ENCODE peak calls at places on chromosomes 2 and 18, in ten cellular contexts. One of them, this sample, is unnamed.

GRCh38 chr2:181581534-181581933 is 75.4 kb downstream of the CERKL start:
- DNase-seq in IMR-90: no peak
- DNase-seq in BJ: no peak
- DNase-seq in GM20000: no peak
- DNase-seq in HL-60: no peak
- DNase-seq in nephron progenitor cell: no peak
- DNase-seq in lower lobe of right lung: no peak
- DNase-seq in Panc1: no peak
- DNase-seq in tibial nerve: no peak
- DNase-seq in GM13977: no peak
- DNase-seq in this sample: peak

GRCh38 chr2:174577967-174578589 is 19.5 kb downstream of the WIPF1 start:
- DNase-seq in GM20000: peak
- DNase-seq in nephron progenitor cell: no peak
- DNase-seq in GM13977: no peak
- DNase-seq in HL-60: no peak
- DNase-seq in lower lobe of right lung: no peak
- DNase-seq in Panc1: no peak
- DNase-seq in IMR-90: peak
- DNase-seq in tibial nerve: no peak
- DNase-seq in BJ: no peak
- DNase-seq in this sample: peak

GRCh38 chr2:1503471-1504310 is 90.4 kb downstream of the TPO start:
- DNase-seq in BJ: no peak
- DNase-seq in HL-60: no peak
- DNase-seq in nephron progenitor cell: no peak
- DNase-seq in GM13977: no peak
- DNase-seq in tibial nerve: peak
- DNase-seq in IMR-90: no peak
- DNase-seq in Panc1: no peak
- DNase-seq in GM20000: no peak
- DNase-seq in lower lobe of right lung: peak
- DNase-seq in this sample: no peak

GRCh38 chr2:85409719-85410583 is at the start of gene CAPG:
- DNase-seq in GM13977: peak
- DNase-seq in BJ: no peak
- DNase-seq in lower lobe of right lung: peak
- DNase-seq in IMR-90: no peak
- DNase-seq in tibial nerve: no peak
- DNase-seq in GM20000: peak
- DNase-seq in HL-60: peak
- DNase-seq in Panc1: no peak
- DNase-seq in nephron progenitor cell: no peak
- DNase-seq in this sample: peak

GRCh38 chr2:236841389-236841788 is 244.3 kb upstream of the COPS8 start:
- DNase-seq in GM13977: no peak
- DNase-seq in BJ: no peak
- DNase-seq in Panc1: no peak
- DNase-seq in nephron progenitor cell: no peak
- DNase-seq in lower lobe of right lung: no peak
- DNase-seq in HL-60: no peak
- DNase-seq in IMR-90: no peak
- DNase-seq in GM20000: no peak
- DNase-seq in tibial nerve: no peak
- DNase-seq in this sample: no peak

GRCh38 chr2:237134321-237134720 is 48.6 kb downstream of the COPS8 start:
- DNase-seq in HL-60: no peak
- DNase-seq in GM13977: no peak
- DNase-seq in GM20000: no peak
- DNase-seq in Panc1: no peak
- DNase-seq in nephron progenitor cell: no peak
- DNase-seq in lower lobe of right lung: no peak
- DNase-seq in BJ: no peak
- DNase-seq in tibial nerve: no peak
- DNase-seq in IMR-90: no peak
- DNase-seq in this sample: no peak

GRCh38 chr2:71950256-71951066 is 197.2 kb downstream of the CYP26B1 start:
- DNase-seq in nephron progenitor cell: no peak
- DNase-seq in BJ: no peak
- DNase-seq in tibial nerve: peak
- DNase-seq in lower lobe of right lung: no peak
- DNase-seq in IMR-90: no peak
- DNase-seq in GM20000: no peak
- DNase-seq in GM13977: no peak
- DNase-seq in HL-60: no peak
- DNase-seq in Panc1: no peak
- DNase-seq in this sample: no peak

GRCh38 chr2:37683926-37684780 is 12.7 kb upstream of the CDC42EP3 start:
- DNase-seq in BJ: no peak
- DNase-seq in Panc1: no peak
- DNase-seq in nephron progenitor cell: no peak
- DNase-seq in IMR-90: peak
- DNase-seq in tibial nerve: no peak
- DNase-seq in HL-60: no peak
- DNase-seq in GM13977: no peak
- DNase-seq in lower lobe of right lung: no peak
- DNase-seq in GM20000: no peak
- DNase-seq in this sample: peak

GRCh38 chr18:9519431-9519830 is 44.1 kb downstream of the RALBP1 start:
- DNase-seq in HL-60: no peak
- DNase-seq in Panc1: no peak
- DNase-seq in GM13977: no peak
- DNase-seq in GM20000: no peak
- DNase-seq in lower lobe of right lung: no peak
- DNase-seq in nephron progenitor cell: no peak
- DNase-seq in BJ: no peak
- DNase-seq in tibial nerve: no peak
- DNase-seq in IMR-90: no peak
- DNase-seq in this sample: no peak

GRCh38 chr2:173119944-173120343 is 44.3 kb downstream of the MAP3K20 start:
- DNase-seq in IMR-90: no peak
- DNase-seq in GM20000: peak
- DNase-seq in HL-60: no peak
- DNase-seq in Panc1: no peak
- DNase-seq in lower lobe of right lung: no peak
- DNase-seq in BJ: no peak
- DNase-seq in GM13977: peak
- DNase-seq in nephron progenitor cell: no peak
- DNase-seq in tibial nerve: no peak
- DNase-seq in this sample: peak

GRCh38 chr18:1094408-1094807 is 189.7 kb downstream of the ADCYAP1 start:
- DNase-seq in HL-60: no peak
- DNase-seq in Panc1: no peak
- DNase-seq in BJ: no peak
- DNase-seq in IMR-90: no peak
- DNase-seq in nephron progenitor cell: no peak
- DNase-seq in lower lobe of right lung: no peak
- DNase-seq in GM20000: no peak
- DNase-seq in tibial nerve: no peak
- DNase-seq in GM13977: no peak
- DNase-seq in this sample: peak

DNA sequence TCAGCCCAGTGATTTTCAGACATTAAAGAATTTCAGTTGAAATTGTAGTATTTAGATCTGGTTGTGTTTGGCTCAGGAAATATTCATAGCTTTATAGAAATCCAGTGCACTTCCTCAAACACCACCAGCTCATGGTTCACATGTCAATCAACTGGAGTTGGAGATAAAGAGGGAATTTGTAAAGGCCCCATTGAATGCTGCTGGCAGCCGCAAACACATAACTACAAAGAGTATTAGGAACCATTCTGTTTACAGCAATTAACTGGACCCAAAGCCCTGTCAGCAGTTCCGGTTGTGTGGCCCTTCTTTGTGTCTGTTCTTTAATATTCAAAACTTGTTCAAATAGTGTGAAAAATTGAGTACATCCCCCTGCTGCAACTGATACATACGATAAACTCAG is 107.4 kb upstream of the LRRTM4 start:
- DNase-seq in HL-60: no peak
- DNase-seq in lower lobe of right lung: no peak
- DNase-seq in IMR-90: no peak
- DNase-seq in GM20000: no peak
- DNase-seq in BJ: no peak
- DNase-seq in Panc1: no peak
- DNase-seq in GM13977: no peak
- DNase-seq in nephron progenitor cell: no peak
- DNase-seq in tibial nerve: no peak
- DNase-seq in this sample: no peak
- TF ChIP-seq CTCF in HL-60: no peak
- TF ChIP-seq CTCF in lower lobe of right lung: no peak
- TF ChIP-seq CTCF in IMR-90: no peak
- TF ChIP-seq CTCF in GM20000: no peak
- TF ChIP-seq CTCF in BJ: no peak
- TF ChIP-seq CTCF in Panc1: no peak
- TF ChIP-seq CTCF in GM13977: no peak
- TF ChIP-seq CTCF in nephron progenitor cell: no peak
- TF ChIP-seq CTCF in tibial nerve: no peak
- TF ChIP-seq CTCF in this sample: no peak

DNA sequence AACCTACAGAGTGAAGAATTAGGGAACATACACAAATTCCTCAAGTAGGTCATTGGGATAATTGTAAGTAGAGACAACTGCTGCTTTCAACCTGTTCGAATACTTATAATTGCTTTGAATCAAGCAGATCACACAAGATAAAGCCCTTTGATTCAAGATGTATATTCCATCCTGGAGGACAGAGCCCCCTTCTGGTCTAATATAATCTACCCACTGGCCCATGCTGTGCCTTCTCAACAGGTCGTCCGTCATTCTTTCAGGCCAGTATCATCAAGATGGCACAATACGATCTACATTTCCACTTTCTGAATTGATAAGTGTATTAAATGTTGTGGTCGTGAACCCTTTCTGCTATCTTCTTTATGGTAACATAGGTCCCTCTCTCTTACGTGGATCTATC is 387.0 kb upstream of the CDH19 start:
- DNase-seq in IMR-90: no peak
- DNase-seq in GM20000: no peak
- DNase-seq in HL-60: no peak
- DNase-seq in tibial nerve: no peak
- DNase-seq in GM13977: no peak
- DNase-seq in Panc1: no peak
- DNase-seq in nephron progenitor cell: no peak
- DNase-seq in lower lobe of right lung: no peak
- DNase-seq in BJ: no peak
- DNase-seq in this sample: no peak
- TF ChIP-seq CTCF in IMR-90: no peak
- TF ChIP-seq CTCF in GM20000: no peak
- TF ChIP-seq CTCF in HL-60: no peak
- TF ChIP-seq CTCF in tibial nerve: no peak
- TF ChIP-seq CTCF in GM13977: no peak
- TF ChIP-seq CTCF in Panc1: no peak
- TF ChIP-seq CTCF in nephron progenitor cell: no peak
- TF ChIP-seq CTCF in lower lobe of right lung: no peak
- TF ChIP-seq CTCF in BJ: no peak
- TF ChIP-seq CTCF in this sample: no peak

DNA sequence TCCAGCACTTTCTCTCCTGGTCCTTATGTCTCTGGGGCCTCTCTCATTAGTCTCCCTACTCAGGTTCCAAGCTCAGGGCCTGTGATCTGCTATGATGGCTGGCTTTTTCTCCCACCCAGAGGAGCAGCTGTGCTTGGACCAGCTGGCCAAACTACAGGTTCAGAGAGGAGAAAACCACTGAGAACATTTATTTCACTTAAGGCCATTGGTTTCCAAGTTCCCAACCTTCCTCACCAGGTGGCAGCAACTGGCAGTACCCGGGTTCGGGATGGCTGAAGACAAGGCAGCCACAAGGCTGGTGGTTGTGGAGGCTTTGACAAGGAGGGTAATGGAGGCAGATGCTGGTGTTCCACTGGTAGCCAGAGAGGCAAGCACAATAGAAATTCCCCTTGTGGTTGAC is 29.9 kb upstream of the SELENOI start:
- DNase-seq in GM13977: peak
- DNase-seq in IMR-90: no peak
- DNase-seq in nephron progenitor cell: no peak
- DNase-seq in tibial nerve: no peak
- DNase-seq in GM20000: no peak
- DNase-seq in BJ: no peak
- DNase-seq in HL-60: no peak
- DNase-seq in Panc1: no peak
- DNase-seq in lower lobe of right lung: no peak
- DNase-seq in this sample: no peak
- TF ChIP-seq CTCF in GM13977: peak
- TF ChIP-seq CTCF in IMR-90: no peak
- TF ChIP-seq CTCF in nephron progenitor cell: no peak
- TF ChIP-seq CTCF in tibial nerve: no peak
- TF ChIP-seq CTCF in GM20000: no peak
- TF ChIP-seq CTCF in BJ: peak
- TF ChIP-seq CTCF in HL-60: peak
- TF ChIP-seq CTCF in Panc1: no peak
- TF ChIP-seq CTCF in lower lobe of right lung: no peak
- TF ChIP-seq CTCF in this sample: peak

GRCh38 chr18:12948055-12948804 is 419 bp downstream of the SEH1L start:
- DNase-seq in IMR-90: peak
- DNase-seq in Panc1: peak
- DNase-seq in BJ: peak
- DNase-seq in HL-60: peak
- DNase-seq in GM20000: peak
- DNase-seq in tibial nerve: peak
- DNase-seq in nephron progenitor cell: peak
- DNase-seq in GM13977: peak
- DNase-seq in lower lobe of right lung: peak
- DNase-seq in this sample: peak
- TF ChIP-seq CTCF in IMR-90: no peak
- TF ChIP-seq CTCF in Panc1: no peak
- TF ChIP-seq CTCF in BJ: no peak
- TF ChIP-seq CTCF in HL-60: no peak
- TF ChIP-seq CTCF in GM20000: no peak
- TF ChIP-seq CTCF in tibial nerve: no peak
- TF ChIP-seq CTCF in nephron progenitor cell: no peak
- TF ChIP-seq CTCF in GM13977: no peak
- TF ChIP-seq CTCF in lower lobe of right lung: no peak
- TF ChIP-seq CTCF in this sample: no peak

This sample was measured in epithelial cell of esophagus.